ENCODE peak calls at places on chromosomes 7 and 10, in eight cellular contexts. U is ELF-1, Q is MV-4-11, J is HFF-Myc, T is NCI-H2171, S is NCI-H1694, R is tibial artery, Z is posterior vena cava. I is an unnamed sample.

GRCh38 chr10:49384268-49384953 is 11.5 kb downstream of the DRGX start:
- DNase-seq in R (no peak), Z (no peak), U (no peak), J (no peak), T (no peak), Q (no peak), S (no peak), I (no peak)

GRCh38 chr10:124912487-124912886 is 29.4 kb upstream of the ZRANB1 start:
- DNase-seq in J (no peak), U (no peak), Q (no peak), T (no peak), R (no peak), Z (no peak), S (no peak), I (no peak)

GRCh38 chr7:94295805-94296204 is 98.9 kb upstream of the COL1A2 start:
- DNase-seq in S (peak; percentile 61), Z (no peak), R (no peak), Q (no peak), J (peak; percentile 67), U (no peak), T (no peak), I (no peak)

GRCh38 chr7:139844779-139845442 is 15.8 kb downstream of the TBXAS1 start:
- DNase-seq in T (no peak), R (no peak), J (no peak), S (no peak), Q (no peak), Z (no peak), U (peak; percentile 27), I (no peak)

GRCh38 chr7:99019523-99020412 is 124.1 kb downstream of the SMURF1 start:
- DNase-seq in J (no peak), S (no peak), Q (no peak), U (no peak), R (peak; percentile 25), Z (no peak), T (no peak), I (no peak)

GRCh38 chr7:100801833-100802568 is 25.3 kb downstream of the EPHB4 start:
- DNase-seq in R (no peak), T (peak; percentile 58), Q (peak; percentile 73), Z (no peak), U (peak; percentile 98), J (peak; percentile 93), S (no peak), I (no peak)

GRCh38 chr7:130480001-130480400 is 11.9 kb upstream of the MEST start:
- DNase-seq in S (no peak), T (no peak), J (no peak), R (no peak), U (no peak), Q (no peak), Z (no peak), I (no peak)

GRCh38 chr10:88879754-88880286 is at the start of gene STAMBPL1:
- DNase-seq in Z (no peak), Q (peak; percentile 51), R (no peak), J (no peak), U (no peak), T (no peak), S (peak; percentile 40), I (peak; percentile 70)

GRCh38 chr7:134174797-134175261 is 47.7 kb downstream of the LRGUK start:
- DNase-seq in Z (no peak), Q (peak; percentile 97), R (no peak), U (no peak), J (peak; percentile 69), T (no peak), S (no peak), I (no peak)

GRCh38 chr7:108045669-108046068 is 42.7 kb upstream of the LAMB1 start:
- DNase-seq in Z (no peak), J (no peak), R (no peak), U (no peak), S (no peak), Q (no peak), T (no peak), I (no peak)

GRCh38 chr7:54839538-54840213 is 80.7 kb upstream of the SEC61G start:
- DNase-seq in J (no peak), R (peak; percentile 81), T (no peak), S (no peak), Z (peak; percentile 92), U (peak; percentile 69), Q (peak; percentile 16), I (no peak)

GRCh38 chr10:116182426-116182825 is 90.6 kb downstream of the GFRA1 start:
- DNase-seq in S (no peak), Q (no peak), J (no peak), R (no peak), U (no peak), T (no peak), Z (no peak), I (no peak)

GRCh38 chr10:3465406-3465891 is 292.9 kb upstream of the PITRM1 start:
- DNase-seq in T (no peak), Q (peak; percentile 36), J (no peak), R (no peak), S (no peak), Z (no peak), U (no peak), I (no peak)

GRCh38 chr10:110006358-110007170 is 1.2 kb upstream of the ADD3 start:
- DNase-seq in S (no peak), U (peak; percentile 39), Q (no peak), J (no peak), Z (peak; percentile 88), R (peak; percentile 81), T (no peak), I (no peak)

GRCh38 chr7:111076205-111076604 is 14.7 kb upstream of the LRRN3 start:
- DNase-seq in R (no peak), Z (no peak), J (no peak), S (no peak), T (no peak), U (no peak), Q (no peak), I (no peak)